ENCODE peak calls at places on chromosome 4, in ten cellular contexts. H is aorta; Q is stimulated activated effector memory CD8-positive, alpha-beta T cell treated with anti-CD3 and anti-CD28 coated beads, Interleukin-12 subunit alpha, Interleukin-12 subunit beta, amount 100 ng/mL, for 72 hours; P is activated gamma-delta T cell treated with Interleukin-2 at 50 U/mL for 16 hours; F is stimulated activated CD4-positive, alpha-beta T cell treated with anti-CD3 and anti-CD28 coated beads, Interleukin-12 subunit alpha, Interleukin-12 subunit beta, amount 100 ng/mL, for 4 hours; I is iris pigment epithelial cell; C is NCI-H1092; E is stimulated activated CD8-positive, alpha-beta memory T cell treated with anti-CD3 and anti-CD28 coated beads, Interleukin-2, amount 100 ng/mL, for 1 hour; S is activated T-cell treated with anti-CD3 and anti-CD28 coated beads for 24 hours; G is CD14-positive monocyte. V is an unnamed sample.
A peak's percentile ranks its signal among the peaks of the same experiment; 100 is the strongest.

GRCh38 chr4:30295652-30296051 is 424.5 kb upstream of the PCDH7 start:
- DNase-seq in H (no peak), Q (no peak), P (no peak), F (no peak), I (no peak), C (no peak), E (no peak), S (no peak), G (no peak), V (no peak)

GRCh38 chr4:54588404-54588803 is 69.4 kb upstream of the KIT start:
- DNase-seq in H (no peak), Q (no peak), P (no peak), F (no peak), I (peak; percentile 7), C (no peak), E (no peak), S (no peak), G (no peak), V (no peak)

GRCh38 chr4:19982556-19982955 is 269.1 kb upstream of the SLIT2 start:
- DNase-seq in H (no peak), Q (no peak), P (no peak), F (no peak), I (peak; percentile 95), C (no peak), E (no peak), S (no peak), G (no peak), V (no peak)

GRCh38 chr4:164572877-164573279 is 181.1 kb upstream of the SMIM31 start:
- DNase-seq in H (no peak), Q (no peak), P (no peak), F (no peak), I (peak; percentile 43), C (no peak), E (no peak), S (no peak), G (no peak), V (no peak)

GRCh38 chr4:79764118-79764517 is 308.9 kb downstream of the ANTXR2 start:
- DNase-seq in H (no peak), Q (no peak), P (no peak), F (no peak), I (no peak), C (no peak), E (no peak), S (no peak), G (no peak), V (no peak)

GRCh38 chr4:87938746-87939145 is 36.8 kb upstream of the SPP1 start:
- DNase-seq in H (no peak), Q (no peak), P (no peak), F (no peak), I (no peak), C (no peak), E (no peak), S (no peak), G (no peak), V (no peak)

GRCh38 chr4:86971355-86971683 is 36.5 kb downstream of the AFF1 start:
- DNase-seq in H (no peak), Q (no peak), P (no peak), F (no peak), I (no peak), C (no peak), E (no peak), S (no peak), G (no peak), V (no peak)

GRCh38 chr4:2787230-2788100 is 5.4 kb upstream of the SH3BP2 start:
- DNase-seq in H (peak; percentile 73), Q (peak; percentile 17), P (peak; percentile 53), F (peak; percentile 54), I (no peak), C (no peak), E (no peak), S (no peak), G (peak; percentile 93), V (peak; percentile 78)

GRCh38 chr4:61085534-61085933 is 114.6 kb upstream of the ADGRL3 start:
- DNase-seq in H (no peak), Q (no peak), P (no peak), F (no peak), I (no peak), C (no peak), E (no peak), S (no peak), G (no peak), V (no peak)

GRCh38 chr4:186068581-186069402 is at the start of gene TLR3:
- DNase-seq in H (no peak), Q (no peak), P (no peak), F (no peak), I (peak; percentile 53), C (no peak), E (no peak), S (no peak), G (no peak), V (no peak)

GRCh38 chr4:20318899-20319291 is 67.2 kb downstream of the SLIT2 start:
- DNase-seq in H (no peak), Q (no peak), P (no peak), F (no peak), I (peak; percentile 16), C (no peak), E (no peak), S (no peak), G (no peak), V (no peak)

GRCh38 chr4:81724925-81725329 is 253.2 kb upstream of the RASGEF1B start:
- DNase-seq in H (peak; percentile 84), Q (peak; percentile 37), P (peak; percentile 24), F (peak; percentile 35), I (no peak), C (no peak), E (peak; percentile 8), S (peak; percentile 58), G (peak; percentile 78), V (peak; percentile 74)

GRCh38 chr4:156038772-156039171 is 85.1 kb upstream of the CTSO start:
- DNase-seq in H (no peak), Q (no peak), P (no peak), F (no peak), I (no peak), C (no peak), E (no peak), S (no peak), G (no peak), V (peak; percentile 18)

GRCh38 chr4:23889814-23890269 is at the start of gene PPARGC1A:
- DNase-seq in H (peak; percentile 56), Q (no peak), P (no peak), F (no peak), I (peak; percentile 19), C (peak; percentile 30), E (no peak), S (no peak), G (peak; percentile 46), V (peak; percentile 80)

GRCh38 chr4:55906999-55907398 is 41.7 kb upstream of the CEP135 start:
- DNase-seq in H (no peak), Q (no peak), P (no peak), F (no peak), I (peak; percentile 45), C (no peak), E (no peak), S (no peak), G (no peak), V (no peak)

GRCh38 chr4:82791179-82791578 is 7.4 kb downstream of the SCD5 start:
- DNase-seq in H (no peak), Q (no peak), P (no peak), F (no peak), I (no peak), C (no peak), E (no peak), S (no peak), G (no peak), V (no peak)

GRCh38 chr4:36213956-36214355 is 30.4 kb downstream of the ARAP2 start:
- DNase-seq in H (no peak), Q (no peak), P (no peak), F (no peak), I (no peak), C (no peak), E (no peak), S (no peak), G (no peak), V (no peak)

GRCh38 chr4:82748176-82748575 is 50.4 kb downstream of the SCD5 start:
- DNase-seq in H (no peak), Q (no peak), P (no peak), F (no peak), I (no peak), C (no peak), E (no peak), S (no peak), G (no peak), V (no peak)

GRCh38 chr4:143626134-143626859 is 74.2 kb downstream of the FREM3 start:
- DNase-seq in H (peak; percentile 89), Q (no peak), P (no peak), F (no peak), I (peak; percentile 48), C (peak; percentile 3), E (no peak), S (no peak), G (no peak), V (peak; percentile 90)

GRCh38 chr4:29259556-29259955 is 1460.6 kb upstream of the PCDH7 start:
- DNase-seq in H (no peak), Q (no peak), P (no peak), F (no peak), I (no peak), C (no peak), E (no peak), S (no peak), G (no peak), V (no peak)

GRCh38 chr4:17811078-17811603 is 362 bp downstream of the NCAPG start:
- DNase-seq in H (peak; percentile 46), Q (no peak), P (no peak), F (no peak), I (peak; percentile 36), C (peak; percentile 43), E (no peak), S (peak; percentile 20), G (no peak), V (no peak)

GRCh38 chr4:57064811-57065711 is 45.1 kb downstream of the IGFBP7 start:
- DNase-seq in H (peak; percentile 71), Q (no peak), P (no peak), F (no peak), I (peak; percentile 96), C (no peak), E (no peak), S (no peak), G (no peak), V (peak; percentile 91)

GRCh38 chr4:185470503-185471195 is 884 bp downstream of the CCDC110 start:
- DNase-seq in H (peak; percentile 68), Q (peak; percentile 30), P (no peak), F (no peak), I (peak; percentile 26), C (peak; percentile 53), E (no peak), S (peak; percentile 11), G (no peak), V (peak; percentile 90)

GRCh38 chr4:131584587-131584986 is 1564.5 kb upstream of the PCDH10 start:
- DNase-seq in H (no peak), Q (no peak), P (no peak), F (no peak), I (no peak), C (no peak), E (no peak), S (no peak), G (no peak), V (no peak)

GRCh38 chr4:104641427-104641826 is 146.7 kb upstream of the CXXC4 start:
- DNase-seq in H (no peak), Q (no peak), P (no peak), F (no peak), I (no peak), C (no peak), E (no peak), S (no peak), G (no peak), V (no peak)

GRCh38 chr4:77538144-77538543 is 67.5 kb upstream of the CXCL13 start:
- DNase-seq in H (no peak), Q (no peak), P (no peak), F (no peak), I (peak; percentile 58), C (no peak), E (no peak), S (no peak), G (no peak), V (no peak)

GRCh38 chr4:100188829-100189228 is 1.4 kb downstream of the DDIT4L start:
- DNase-seq in H (no peak), Q (no peak), P (no peak), F (no peak), I (no peak), C (no peak), E (no peak), S (no peak), G (no peak), V (no peak)

GRCh38 chr4:114383721-114384120 is 214.9 kb upstream of the UGT8 start:
- DNase-seq in H (peak; percentile 56), Q (no peak), P (no peak), F (no peak), I (peak; percentile 93), C (no peak), E (no peak), S (no peak), G (no peak), V (no peak)

V was measured in kidney.